ENCODE peak calls at places on chromosomes 5 and 9, in nine cellular contexts. V, L, O, F, E, Z, T, P and S are unnamed samples. For H3K36me3, the result is how much of the 10 kb centered on the place peaks cover.

GRCh38 chr5:123150089-123150488 is 61.0 kb downstream of the PRDM6 start:
- DNase-seq in V (no peak), L (no peak), O (no peak), F (no peak), E (no peak), Z (no peak), T (no peak), P (no peak), S (no peak)

GRCh38 chr5:174327317-174327864 is 281.9 kb downstream of the NSG2 start:
- DNase-seq in V (peak), L (peak), O (peak), F (peak), E (no peak), Z (no peak), T (peak), P (peak), S (peak)

GRCh38 chr9:84331119-84331791 is 9.3 kb downstream of the SLC28A3 start:
- DNase-seq in V (peak), L (no peak), O (no peak), F (no peak), E (no peak), Z (no peak), T (no peak), P (no peak), S (no peak)

GRCh38 chr9:95061916-95062600 is 255.5 kb downstream of the FANCC start:
- DNase-seq in V (no peak), L (no peak), O (no peak), F (no peak), E (no peak), Z (no peak), T (no peak), P (no peak), S (no peak)

GRCh38 chr5:28281381-28281780 is 1243.0 kb upstream of the CDH9 start:
- DNase-seq in V (no peak), L (no peak), O (no peak), F (peak), E (no peak), Z (no peak), T (no peak), P (no peak), S (no peak)

GRCh38 chr9:19408316-19408692 is 505 bp upstream of the ACER2 start:
- DNase-seq in V (peak), L (no peak), O (no peak), F (no peak), E (no peak), Z (no peak), T (no peak), P (no peak), S (no peak)

GRCh38 chr5:132493241-132493640 is 2.7 kb upstream of the IRF1 start:
- DNase-seq in V (no peak), L (no peak), O (no peak), F (no peak), E (no peak), Z (no peak), T (no peak), P (no peak), S (no peak)

GRCh38 chr5:140310434-140310833 is 7.5 kb upstream of the PFDN1 start:
- DNase-seq in V (no peak), L (no peak), O (no peak), F (no peak), E (no peak), Z (no peak), T (no peak), P (no peak), S (peak)

GRCh38 chr5:100762163-100762562 is 140.9 kb downstream of the ST8SIA4 start:
- DNase-seq in V (no peak), L (no peak), O (no peak), F (peak), E (no peak), Z (no peak), T (no peak), P (no peak), S (no peak)

GRCh38 chr5:179868541-179868940 is 9.9 kb upstream of the MRNIP start:
- DNase-seq in V (no peak), L (no peak), O (peak), F (no peak), E (no peak), Z (no peak), T (no peak), P (no peak), S (no peak)

GRCh38 chr9:77811832-77812231 is 163.7 kb upstream of the GNA14 start:
- DNase-seq in V (no peak), L (no peak), O (no peak), F (no peak), E (no peak), Z (no peak), T (no peak), P (no peak), S (no peak)

GRCh38 chr5:138179277-138179857 is 455 bp downstream of the KIF20A start:
- DNase-seq in V (peak), L (peak), O (no peak), F (no peak), E (no peak), Z (no peak), T (no peak), P (no peak), S (no peak)

GRCh38 chr9:91036826-91037510 is 235.3 kb downstream of the SYK start:
- DNase-seq in V (peak), L (peak), O (peak), F (peak), E (peak), Z (no peak), T (peak), P (peak), S (peak)
- H3K4me3 ChIP-seq in V (no peak), L (no peak), O (no peak), F (no peak), E (no peak), Z (no peak), T (no peak), P (no peak), S (no peak)

GRCh38 chr5:32098806-32099435 is 75.2 kb downstream of the GOLPH3 start:
- DNase-seq in V (no peak), L (no peak), O (no peak), F (no peak), E (no peak), Z (no peak), T (no peak), P (no peak), S (no peak)
- H3K27ac ChIP-seq in V (no peak), L (no peak), O (no peak), F (no peak), E (peak), Z (no peak), T (no peak), P (no peak), S (no peak)

DNA sequence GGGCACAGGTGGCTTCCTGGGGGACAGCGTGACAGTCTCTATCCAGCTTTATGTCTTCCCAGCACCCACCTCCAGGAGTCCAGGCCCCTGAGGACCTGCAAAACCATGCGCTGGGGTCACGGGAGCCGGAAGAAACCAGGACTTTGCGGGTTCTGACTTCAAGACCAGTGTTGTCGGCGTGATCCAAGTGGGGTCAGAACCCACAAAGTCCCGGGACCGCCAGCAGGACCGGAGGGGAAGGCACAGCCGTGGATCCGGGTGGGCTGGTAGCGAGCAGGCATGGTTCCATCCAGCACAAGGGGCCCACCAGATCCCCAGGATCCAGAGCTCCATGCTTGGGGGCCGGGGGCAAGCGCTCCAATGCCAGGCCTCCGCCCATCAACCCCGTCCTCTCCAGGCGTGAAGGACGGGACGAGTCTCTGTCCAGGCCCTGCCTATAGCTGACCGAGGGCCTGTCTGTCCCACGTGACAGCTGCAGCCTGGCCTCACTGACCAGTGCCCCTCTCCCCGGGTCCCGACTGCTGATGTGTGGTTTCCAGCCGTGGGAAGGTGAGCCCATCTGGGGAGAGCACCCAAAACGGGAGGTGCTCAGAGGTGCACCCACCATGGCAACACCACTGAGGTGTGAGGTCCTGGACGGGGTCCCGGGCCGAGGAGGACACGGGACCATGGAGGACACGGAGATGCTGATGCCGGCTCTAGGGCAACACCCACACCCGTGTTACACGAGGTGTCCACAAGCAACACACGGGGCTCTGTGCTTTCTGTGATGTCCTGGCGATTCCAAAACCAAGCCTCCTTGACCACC is 48.9 kb downstream of the SLC12A7 start:
- DNase-seq in V (peak), L (no peak), O (no peak), F (no peak), E (no peak), Z (no peak), T (no peak), P (no peak), S (no peak)
- H3K36me3 ChIP-seq in V (under half), L (under half), O (under half), F (under half), E (under half), Z (under half), T (under half), P (under half), S (under half)

DNA sequence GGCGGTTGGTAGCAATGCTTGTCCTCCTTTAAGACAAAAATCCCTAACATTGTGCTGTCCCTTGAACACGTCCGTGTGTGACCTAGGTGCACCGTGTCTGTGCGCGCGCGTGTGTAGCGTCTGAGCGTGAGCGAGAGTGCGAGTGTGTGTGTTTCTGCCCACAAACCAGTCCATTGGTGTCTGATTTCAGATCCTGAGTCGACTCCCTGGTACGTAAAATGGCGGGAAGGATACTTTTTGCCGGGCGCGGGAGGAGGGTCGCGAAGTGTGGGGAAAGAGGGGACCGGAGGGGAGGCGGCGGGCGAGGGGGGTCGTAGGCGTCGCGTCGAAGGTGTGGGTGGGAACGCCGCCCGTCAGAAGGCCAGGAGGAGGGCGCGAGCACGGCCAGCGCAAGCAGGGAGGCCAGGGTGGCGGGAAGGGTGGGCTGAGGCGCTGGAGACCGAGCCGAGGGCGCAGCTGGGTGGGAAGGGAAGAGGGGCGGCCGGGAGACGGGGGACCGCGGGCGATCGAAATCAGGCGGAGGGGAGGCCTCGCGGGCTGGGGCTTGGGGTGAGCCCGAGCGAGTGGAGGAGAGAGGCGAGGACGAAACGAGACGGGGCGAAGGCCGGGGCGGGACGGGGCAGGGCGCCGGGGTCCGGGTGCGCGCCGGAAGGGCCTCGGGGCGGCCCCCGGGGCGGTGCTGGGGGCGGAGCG is 8.8 kb downstream of the OTP start:
- DNase-seq in V (peak), L (peak), O (peak), F (no peak), E (no peak), Z (no peak), T (no peak), P (no peak), S (no peak)
- H3K4me3 ChIP-seq in V (peak), L (peak), O (peak), F (no peak), E (peak), Z (peak), T (no peak), P (peak), S (peak)